ENCODE peak calls at places on chromosomes 5 and 9, in six cellular contexts. One of them, this sample, is unnamed. For H3K27me3, the result is how much of the 10 kb centered on the place peaks cover.

GRCh38 chr9:127093319-127094020 is 29.0 kb downstream of the ANGPTL2 start:
- DNase-seq in uterus: no peak
- DNase-seq in lower lobe of right lung: no peak
- DNase-seq in right atrium auricular region: no peak
- DNase-seq in neural progenitor cell: no peak
- DNase-seq in BJ: no peak
- DNase-seq in this sample: no peak

GRCh38 chr5:170301149-170301548 is 3.6 kb upstream of the LCP2 start:
- DNase-seq in uterus: no peak
- DNase-seq in lower lobe of right lung: no peak
- DNase-seq in right atrium auricular region: no peak
- DNase-seq in neural progenitor cell: no peak
- DNase-seq in BJ: no peak
- DNase-seq in this sample: no peak

GRCh38 chr9:98162638-98163037 is 29.8 kb downstream of the CORO2A start:
- DNase-seq in uterus: no peak
- DNase-seq in lower lobe of right lung: no peak
- DNase-seq in right atrium auricular region: no peak
- DNase-seq in neural progenitor cell: no peak
- DNase-seq in BJ: no peak
- DNase-seq in this sample: no peak

GRCh38 chr9:128103589-128103962 is 24.0 kb downstream of the PTGES2 start:
- DNase-seq in uterus: no peak
- DNase-seq in lower lobe of right lung: peak
- DNase-seq in right atrium auricular region: no peak
- DNase-seq in neural progenitor cell: no peak
- DNase-seq in BJ: no peak
- DNase-seq in this sample: no peak

GRCh38 chr5:92508271-92508670 is 1072.7 kb downstream of the NR2F1-AS1 start:
- DNase-seq in uterus: no peak
- DNase-seq in lower lobe of right lung: no peak
- DNase-seq in right atrium auricular region: no peak
- DNase-seq in neural progenitor cell: no peak
- DNase-seq in BJ: no peak
- DNase-seq in this sample: no peak

GRCh38 chr5:52690236-52690685 is 97.5 kb upstream of the ITGA1 start:
- DNase-seq in uterus: no peak
- DNase-seq in lower lobe of right lung: no peak
- DNase-seq in right atrium auricular region: no peak
- DNase-seq in neural progenitor cell: no peak
- DNase-seq in BJ: no peak
- DNase-seq in this sample: peak

GRCh38 chr5:148739023-148739422 is 84.7 kb upstream of the HTR4 start:
- DNase-seq in uterus: no peak
- DNase-seq in lower lobe of right lung: no peak
- DNase-seq in right atrium auricular region: no peak
- DNase-seq in neural progenitor cell: no peak
- DNase-seq in BJ: no peak
- DNase-seq in this sample: no peak

GRCh38 chr9:117782931-117783788 is 79.0 kb downstream of the TLR4 start:
- DNase-seq in uterus: peak
- DNase-seq in lower lobe of right lung: peak
- DNase-seq in right atrium auricular region: peak
- DNase-seq in neural progenitor cell: peak
- DNase-seq in BJ: peak
- DNase-seq in this sample: peak

GRCh38 chr5:135535420-135535819 is 344 bp downstream of the NEUROG1 start:
- DNase-seq in uterus: no peak
- DNase-seq in lower lobe of right lung: no peak
- DNase-seq in right atrium auricular region: no peak
- DNase-seq in neural progenitor cell: no peak
- DNase-seq in BJ: no peak
- DNase-seq in this sample: no peak

GRCh38 chr5:7873216-7873615 is 4.3 kb downstream of the MTRR start:
- DNase-seq in uterus: no peak
- DNase-seq in lower lobe of right lung: no peak
- DNase-seq in right atrium auricular region: no peak
- DNase-seq in neural progenitor cell: no peak
- DNase-seq in BJ: no peak
- DNase-seq in this sample: no peak

GRCh38 chr5:36494756-36495637 is 111.4 kb upstream of the SLC1A3 start:
- DNase-seq in uterus: no peak
- DNase-seq in lower lobe of right lung: no peak
- DNase-seq in right atrium auricular region: no peak
- DNase-seq in neural progenitor cell: no peak
- DNase-seq in BJ: no peak
- DNase-seq in this sample: peak

GRCh38 chr5:156920042-156920860 is 42.8 kb downstream of the TIMD4 start:
- DNase-seq in uterus: no peak
- DNase-seq in lower lobe of right lung: no peak
- DNase-seq in right atrium auricular region: no peak
- DNase-seq in neural progenitor cell: peak
- DNase-seq in BJ: no peak
- DNase-seq in this sample: peak

GRCh38 chr9:5783982-5784381 is 48.9 kb downstream of the ERMP1 start:
- DNase-seq in uterus: no peak
- DNase-seq in lower lobe of right lung: no peak
- DNase-seq in right atrium auricular region: no peak
- DNase-seq in neural progenitor cell: no peak
- DNase-seq in BJ: no peak
- DNase-seq in this sample: no peak

GRCh38 chr9:137021979-137022619 is 5.9 kb downstream of the ABCA2 start:
- DNase-seq in uterus: no peak
- DNase-seq in lower lobe of right lung: peak
- DNase-seq in right atrium auricular region: no peak
- DNase-seq in neural progenitor cell: peak
- DNase-seq in BJ: no peak
- DNase-seq in this sample: no peak

GRCh38 chr5:150788974-150789373 is 10.4 kb downstream of the SMIM3 start:
- DNase-seq in uterus: no peak
- DNase-seq in lower lobe of right lung: no peak
- DNase-seq in right atrium auricular region: no peak
- DNase-seq in neural progenitor cell: no peak
- DNase-seq in BJ: no peak
- DNase-seq in this sample: peak
- H3K4me3 ChIP-seq in uterus: no peak
- H3K4me3 ChIP-seq in lower lobe of right lung: no peak
- H3K4me3 ChIP-seq in right atrium auricular region: no peak
- H3K4me3 ChIP-seq in neural progenitor cell: no peak
- H3K4me3 ChIP-seq in BJ: no peak
- H3K4me3 ChIP-seq in this sample: no peak

GRCh38 chr9:2050236-2050635 is 35.1 kb downstream of the SMARCA2 start:
- DNase-seq in uterus: no peak
- DNase-seq in lower lobe of right lung: no peak
- DNase-seq in right atrium auricular region: no peak
- DNase-seq in neural progenitor cell: no peak
- DNase-seq in BJ: no peak
- DNase-seq in this sample: peak

GRCh38 chr9:2043881-2044462 is 28.8 kb downstream of the SMARCA2 start:
- DNase-seq in uterus: no peak
- DNase-seq in lower lobe of right lung: no peak
- DNase-seq in right atrium auricular region: no peak
- DNase-seq in neural progenitor cell: no peak
- DNase-seq in BJ: no peak
- DNase-seq in this sample: no peak

GRCh38 chr9:2043243-2043642 is 28.1 kb downstream of the SMARCA2 start:
- DNase-seq in uterus: no peak
- DNase-seq in lower lobe of right lung: no peak
- DNase-seq in right atrium auricular region: no peak
- DNase-seq in neural progenitor cell: no peak
- DNase-seq in BJ: no peak
- DNase-seq in this sample: no peak

GRCh38 chr9:2047144-2047671 is 32.1 kb downstream of the SMARCA2 start:
- DNase-seq in uterus: no peak
- DNase-seq in lower lobe of right lung: no peak
- DNase-seq in right atrium auricular region: no peak
- DNase-seq in neural progenitor cell: no peak
- DNase-seq in BJ: no peak
- DNase-seq in this sample: no peak

GRCh38 chr9:2047916-2048315 is 32.8 kb downstream of the SMARCA2 start:
- DNase-seq in uterus: no peak
- DNase-seq in lower lobe of right lung: no peak
- DNase-seq in right atrium auricular region: no peak
- DNase-seq in neural progenitor cell: no peak
- DNase-seq in BJ: no peak
- DNase-seq in this sample: no peak
- H3K27me3 ChIP-seq in uterus: under half
- H3K27me3 ChIP-seq in lower lobe of right lung: under half
- H3K27me3 ChIP-seq in right atrium auricular region: under half
- H3K27me3 ChIP-seq in neural progenitor cell: under half
- H3K27me3 ChIP-seq in BJ: under half
- H3K27me3 ChIP-seq in this sample: under half

DNA sequence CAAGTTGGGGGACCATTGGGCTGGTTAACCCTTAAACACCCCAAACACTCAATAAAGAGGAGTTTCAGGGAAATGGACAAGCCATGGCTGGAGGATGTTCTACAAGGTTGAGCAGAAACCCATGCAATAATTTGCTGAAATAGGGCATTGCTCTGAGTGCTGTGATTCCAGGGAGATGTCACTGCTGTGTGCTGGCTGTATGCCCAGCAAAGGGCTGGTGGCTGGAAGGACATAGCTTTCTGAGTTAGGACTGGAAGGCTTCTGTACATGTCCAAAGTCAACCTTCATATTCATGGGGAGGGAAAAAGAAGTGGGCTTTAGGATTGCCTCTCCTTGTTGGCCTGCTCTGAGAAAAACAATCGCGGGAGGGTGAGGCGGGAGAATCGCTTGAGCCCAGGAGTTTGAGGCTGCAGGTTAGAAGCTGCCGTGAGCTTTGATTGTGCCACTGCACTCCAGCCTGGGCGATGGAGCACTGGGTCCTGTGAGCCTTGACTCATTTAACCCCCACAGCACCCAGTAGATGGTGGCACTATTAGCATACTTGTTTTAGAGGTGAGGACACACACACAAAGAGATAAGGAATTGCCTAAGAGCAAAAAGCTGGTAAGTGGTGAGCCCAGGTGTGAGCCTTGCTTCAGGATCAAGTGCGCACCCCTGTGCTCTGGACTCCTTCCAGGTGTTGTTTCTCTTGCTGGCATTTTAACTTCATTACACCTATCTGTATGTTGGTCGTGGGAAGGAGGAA is 20.4 kb downstream of the IL12B start:
- DNase-seq in uterus: no peak
- DNase-seq in lower lobe of right lung: no peak
- DNase-seq in right atrium auricular region: no peak
- DNase-seq in neural progenitor cell: no peak
- DNase-seq in BJ: no peak
- DNase-seq in this sample: no peak
- H3K4me3 ChIP-seq in uterus: no peak
- H3K4me3 ChIP-seq in lower lobe of right lung: peak
- H3K4me3 ChIP-seq in right atrium auricular region: no peak
- H3K4me3 ChIP-seq in neural progenitor cell: peak
- H3K4me3 ChIP-seq in BJ: no peak
- H3K4me3 ChIP-seq in this sample: no peak

GRCh38 chr5:761206-761771 is 23.2 kb downstream of the ZDHHC11B start:
- DNase-seq in uterus: no peak
- DNase-seq in lower lobe of right lung: no peak
- DNase-seq in right atrium auricular region: no peak
- DNase-seq in neural progenitor cell: no peak
- DNase-seq in BJ: no peak
- DNase-seq in this sample: no peak

GRCh38 chr5:759111-759741 is 25.3 kb downstream of the ZDHHC11B start:
- DNase-seq in uterus: peak
- DNase-seq in lower lobe of right lung: peak
- DNase-seq in right atrium auricular region: peak
- DNase-seq in neural progenitor cell: peak
- DNase-seq in BJ: no peak
- DNase-seq in this sample: no peak

GRCh38 chr5:760363-761205 is 23.9 kb downstream of the ZDHHC11B start:
- DNase-seq in uterus: no peak
- DNase-seq in lower lobe of right lung: no peak
- DNase-seq in right atrium auricular region: no peak
- DNase-seq in neural progenitor cell: no peak
- DNase-seq in BJ: no peak
- DNase-seq in this sample: no peak

GRCh38 chr5:758698-759053 is 25.9 kb downstream of the ZDHHC11B start:
- DNase-seq in uterus: peak
- DNase-seq in lower lobe of right lung: no peak
- DNase-seq in right atrium auricular region: no peak
- DNase-seq in neural progenitor cell: no peak
- DNase-seq in BJ: no peak
- DNase-seq in this sample: no peak

DNA sequence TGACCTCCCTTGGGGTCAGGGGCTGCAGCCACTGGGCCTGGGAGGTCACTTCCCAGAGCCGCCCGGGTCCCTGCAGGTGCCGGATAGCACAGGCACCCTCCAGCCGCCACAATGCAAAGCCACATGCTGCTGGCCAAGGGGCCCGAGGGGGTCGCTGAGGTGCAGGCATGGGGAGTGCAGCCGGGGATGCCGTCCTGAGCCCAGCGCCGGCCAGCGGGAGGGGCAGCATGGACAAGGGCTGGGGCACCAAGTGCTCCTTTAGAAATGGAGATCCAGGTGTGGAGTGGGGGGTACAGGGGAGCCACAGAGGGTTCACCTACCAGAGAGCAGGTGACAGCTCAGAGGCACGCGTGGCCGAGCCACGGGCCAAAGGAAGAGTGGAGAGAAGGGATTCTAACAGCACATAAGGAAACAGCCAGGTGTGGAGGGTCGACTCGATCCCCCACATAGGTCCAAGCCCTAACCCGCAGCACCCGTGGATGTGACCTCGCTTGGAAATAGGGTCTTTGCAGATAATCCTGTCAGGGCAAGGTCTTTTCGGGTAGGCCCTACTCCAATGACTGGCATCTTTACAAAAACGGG is 24.7 kb downstream of the ZDHHC11B start:
- DNase-seq in uterus: no peak
- DNase-seq in lower lobe of right lung: no peak
- DNase-seq in right atrium auricular region: no peak
- DNase-seq in neural progenitor cell: no peak
- DNase-seq in BJ: no peak
- DNase-seq in this sample: no peak
- H3K27me3 ChIP-seq in uterus: under half
- H3K27me3 ChIP-seq in lower lobe of right lung: under half
- H3K27me3 ChIP-seq in right atrium auricular region: under half
- H3K27me3 ChIP-seq in neural progenitor cell: under half
- H3K27me3 ChIP-seq in BJ: under half
- H3K27me3 ChIP-seq in this sample: under half

GRCh38 chr5:154940375-154940771 is 500 bp upstream of the MRPL22 start:
- DNase-seq in uterus: no peak
- DNase-seq in lower lobe of right lung: no peak
- DNase-seq in right atrium auricular region: no peak
- DNase-seq in neural progenitor cell: no peak
- DNase-seq in BJ: no peak
- DNase-seq in this sample: no peak
- H3K4me3 ChIP-seq in uterus: peak
- H3K4me3 ChIP-seq in lower lobe of right lung: peak
- H3K4me3 ChIP-seq in right atrium auricular region: peak
- H3K4me3 ChIP-seq in neural progenitor cell: peak
- H3K4me3 ChIP-seq in BJ: peak
- H3K4me3 ChIP-seq in this sample: peak